ENCODE peak calls at places on chromosomes 13 and 19, in ten cellular contexts. T is fibroblast of lung; Q is suprapubic skin; R is tibial nerve; H is upper lobe of right lung; A is GM23248; X is CD4-positive, alpha-beta T cell; G is dorsolateral prefrontal cortex; Z is uterus; P is A549. V is an unnamed sample.

GRCh38 chr19:19488875-19489690 is 26.3 kb downstream of the TSSK6 start:
- DNase-seq in G (no peak), X (peak; percentile 96), H (peak; percentile 84), R (peak; percentile 66), Q (peak; percentile 90), P (peak; percentile 69), T (peak; percentile 96), Z (peak; percentile 76), A (peak; percentile 97), V (no peak)

GRCh38 chr13:109180905-109181425 is 551.6 kb downstream of the MYO16 start:
- DNase-seq in P (no peak), G (no peak), X (no peak), T (peak; percentile 83), R (no peak), H (no peak), Z (no peak), Q (no peak), A (peak; percentile 89), V (no peak)

GRCh38 chr13:48334534-48335127 is 31.1 kb downstream of the RB1 start:
- DNase-seq in A (peak; percentile 59), R (no peak), T (peak; percentile 71), Q (no peak), Z (no peak), P (peak; percentile 17), H (no peak), G (no peak), X (no peak), V (no peak)

GRCh38 chr19:33644284-33644836 is 22.6 kb downstream of the CHST8 start:
- DNase-seq in Q (peak; percentile 8), Z (no peak), X (no peak), G (no peak), P (no peak), T (no peak), H (peak; percentile 8), A (no peak), R (no peak), V (no peak)

GRCh38 chr13:85528578-85529215 is 270.5 kb downstream of the SLITRK6 start:
- DNase-seq in Z (no peak), H (no peak), R (no peak), P (peak; percentile 59), X (no peak), Q (no peak), A (peak; percentile 1), G (no peak), T (peak; percentile 81), V (no peak)

GRCh38 chr13:102295316-102296048 is 106.4 kb downstream of the FGF14 start:
- DNase-seq in G (no peak), R (no peak), P (no peak), Q (no peak), H (no peak), X (no peak), A (peak; percentile 67), Z (peak; percentile 26), T (peak; percentile 98), V (no peak)

GRCh38 chr13:111875922-111876321 is 191.0 kb upstream of the SOX1 start:
- DNase-seq in T (no peak), A (no peak), R (no peak), H (no peak), G (no peak), P (no peak), Z (no peak), Q (no peak), X (no peak), V (no peak)

GRCh38 chr13:50914848-50915247 is 5.3 kb downstream of the RNASEH2B start:
- DNase-seq in X (no peak), A (peak; percentile 70), H (no peak), P (no peak), Z (no peak), T (no peak), Q (no peak), G (no peak), R (no peak), V (no peak)

GRCh38 chr13:48125794-48126228 is 30.9 kb upstream of the MED4 start:
- DNase-seq in T (peak; percentile 55), P (no peak), A (peak; percentile 70), H (no peak), Q (no peak), G (no peak), R (no peak), X (no peak), Z (peak; percentile 53), V (no peak)

GRCh38 chr19:51948979-51949378 is 21.7 kb downstream of the ZNF613 start:
- DNase-seq in R (no peak), Q (no peak), H (no peak), A (peak; percentile 57), Z (no peak), T (peak; percentile 75), P (no peak), G (peak; percentile 43), X (no peak), V (peak; percentile 0)

GRCh38 chr19:57566396-57567256 is 7.0 kb upstream of the ZNF550 start:
- DNase-seq in P (peak; percentile 60), X (no peak), Z (no peak), G (no peak), H (no peak), A (peak; percentile 47), Q (no peak), T (peak; percentile 54), R (no peak), V (no peak)

GRCh38 chr19:1475751-1476437 is 3.1 kb downstream of the C19orf25 start:
- DNase-seq in H (no peak), P (no peak), X (no peak), R (no peak), Q (no peak), T (no peak), G (no peak), A (no peak), Z (no peak), V (no peak)

GRCh38 chr13:110455941-110456340 is 105.6 kb downstream of the RAB20 start:
- DNase-seq in X (peak; percentile 41), T (peak; percentile 70), Q (no peak), G (peak; percentile 85), P (peak; percentile 84), A (peak; percentile 78), R (peak; percentile 71), H (peak; percentile 87), Z (peak; percentile 67), V (peak; percentile 27)

GRCh38 chr13:76790519-76791289 is 95.5 kb downstream of the KCTD12 start:
- DNase-seq in T (no peak), Q (no peak), Z (no peak), A (peak; percentile 24), R (no peak), H (no peak), P (no peak), G (no peak), X (no peak), V (no peak)

GRCh38 chr19:38711726-38712153 is 32.5 kb downstream of the CAPN12 start:
- DNase-seq in G (no peak), P (no peak), Q (no peak), X (no peak), R (no peak), H (no peak), T (peak; percentile 95), A (peak; percentile 94), Z (no peak), V (no peak)

GRCh38 chr13:95716231-95716630 is 39.3 kb downstream of the DNAJC3 start:
- DNase-seq in X (no peak), P (no peak), Z (no peak), G (no peak), T (no peak), R (no peak), Q (no peak), H (no peak), A (no peak), V (no peak)
- H3K27ac ChIP-seq in X (no peak overlapping the region), P (peak overlapping the region; percentile 84), Z (no peak overlapping the region), G (no peak overlapping the region), T (no peak overlapping the region), R (no peak overlapping the region), Q (no peak overlapping the region), H (no peak overlapping the region), A (no peak overlapping the region), V (no peak overlapping the region)

DNA sequence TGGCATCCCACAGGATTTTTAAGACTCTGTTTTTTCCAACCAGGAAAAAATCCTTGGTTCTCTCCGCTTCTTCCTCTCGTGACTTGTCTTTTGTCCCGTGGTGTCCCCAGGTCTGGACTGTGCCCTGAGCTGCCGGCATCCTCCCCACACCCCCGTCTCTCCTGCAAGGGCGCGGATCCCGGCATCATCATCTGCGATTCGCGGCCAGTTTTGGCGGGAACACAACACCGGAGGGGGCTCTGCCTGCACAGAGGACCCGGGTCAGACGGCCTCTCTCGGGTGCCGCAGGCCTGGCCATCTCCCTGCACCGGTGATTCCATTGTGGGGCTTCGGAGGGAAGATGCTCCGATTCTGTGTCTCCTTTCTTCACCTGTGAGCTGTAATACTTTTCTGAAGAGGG is 18.8 kb upstream of the GAS6 start:
- DNase-seq in G (no peak), T (no peak), H (no peak), A (no peak), Q (peak; percentile 56), Z (no peak), P (no peak), R (no peak), X (no peak), V (no peak)
- H3K27ac ChIP-seq in G (no peak overlapping the region), T (no peak overlapping the region), H (peak overlapping the region; percentile 78), A (no peak overlapping the region), Q (no peak overlapping the region), Z (peak overlapping the region; percentile 74), P (no peak overlapping the region), R (no peak overlapping the region), X (no peak overlapping the region), V (no peak overlapping the region)

DNA sequence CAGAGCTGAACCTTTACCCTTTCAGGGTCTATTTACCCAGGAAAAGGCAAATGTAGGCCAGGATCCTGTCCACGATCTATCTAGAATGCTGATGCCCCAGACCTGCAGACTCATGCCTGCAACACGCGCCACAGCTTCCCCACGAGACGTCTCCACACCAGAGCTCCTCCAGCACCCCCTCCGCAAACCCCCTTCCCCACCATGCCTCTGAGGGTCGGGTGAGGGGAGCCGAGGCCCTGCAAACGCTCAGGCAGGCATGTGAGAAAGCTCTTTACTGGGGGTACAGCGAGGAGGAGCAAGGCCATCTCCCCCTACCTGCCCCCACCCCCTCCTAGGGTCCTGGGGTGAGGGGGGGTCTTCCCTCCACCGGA is 8.9 kb downstream of the DYRK1B start:
- DNase-seq in G (no peak), T (no peak), A (no peak), H (no peak), P (no peak), R (no peak), Z (no peak), X (no peak), Q (no peak), V (no peak)
- H3K27ac ChIP-seq in G (peak overlapping the region; percentile 77), T (no peak overlapping the region), A (peak overlapping the region; percentile 29), H (peak overlapping the region; percentile 55), P (no peak overlapping the region), R (peak overlapping the region; percentile 44), Z (peak overlapping the region; percentile 36), X (peak overlapping the region; percentile 52), Q (peak overlapping the region; percentile 38), V (peak overlapping the region; percentile 72)

DNA sequence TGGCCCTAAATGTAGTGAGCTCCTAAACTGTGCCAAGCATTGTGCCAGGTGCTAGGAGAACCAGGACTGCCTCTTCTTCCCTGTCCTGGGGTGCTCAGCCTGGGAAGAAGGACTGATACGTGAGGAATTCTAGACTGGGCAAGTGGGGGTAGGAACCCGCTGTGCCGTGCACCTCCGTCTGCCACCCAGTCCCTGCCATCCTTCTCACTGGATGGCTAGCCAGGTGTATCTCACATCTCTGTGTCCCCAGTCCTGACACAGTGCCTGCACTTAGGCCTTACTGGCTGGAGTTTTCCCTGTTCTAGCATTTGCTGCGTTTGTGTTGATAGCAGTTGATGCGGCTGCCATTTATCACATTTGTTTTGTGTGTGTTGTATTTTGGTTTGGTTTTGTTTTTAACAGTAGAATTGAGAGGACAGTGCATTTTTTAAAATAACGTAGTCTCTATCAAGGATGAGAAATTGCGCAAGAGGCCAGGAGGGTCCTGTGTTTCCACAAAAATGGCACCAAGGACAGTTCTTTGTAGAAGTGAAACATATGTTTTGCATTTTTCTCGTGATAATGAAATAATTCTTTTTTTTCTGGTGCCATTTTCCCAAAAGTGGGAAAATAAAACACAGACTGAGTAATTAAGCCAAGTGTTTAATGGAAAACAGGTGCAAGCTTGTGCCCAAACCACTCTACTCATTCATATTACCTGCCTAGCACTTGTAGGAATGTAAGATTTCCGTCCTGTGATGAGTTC is 4.7 kb upstream of the GPR183 start:
- DNase-seq in P (no peak), X (no peak), R (no peak), Z (peak; percentile 50), Q (peak; percentile 74), H (no peak), T (no peak), A (peak; percentile 67), G (no peak), V (no peak)
- H3K27ac ChIP-seq in P (no peak overlapping the region), X (peak overlapping the region; percentile 7), R (peak overlapping the region; percentile 41), Z (peak overlapping the region; percentile 73), Q (peak overlapping the region; percentile 57), H (no peak overlapping the region), T (peak overlapping the region; percentile 38), A (peak overlapping the region; percentile 94), G (peak overlapping the region; percentile 66), V (no peak overlapping the region)